ENCODE peak calls at places on chromosomes 7 and 10, in seven cellular contexts. O is M059J; F is hypothalamus; I is GM20000; P is colonic mucosa; Y is activated naive CD4-positive, alpha-beta T cell; C is AG04450. M is an unnamed sample.

GRCh38 chr7:107228291-107228690 is 59.5 kb downstream of the HBP1 start:
- DNase-seq in Y (no peak), P (no peak), I (no peak), F (no peak), O (peak; percentile 5), C (no peak), M (no peak)

GRCh38 chr10:131585761-131586160 is 274.2 kb upstream of the TCERG1L start:
- DNase-seq in P (no peak), Y (no peak), F (no peak), O (no peak), I (no peak), C (no peak), M (no peak)

GRCh38 chr10:117272195-117273076 is 31.5 kb downstream of the SLC18A2 start:
- DNase-seq in I (no peak), P (no peak), Y (no peak), C (no peak), O (no peak), F (no peak), M (no peak)

GRCh38 chr10:103660364-103661197 is 167.1 kb downstream of the NEURL1 start:
- DNase-seq in C (no peak), Y (no peak), O (peak; percentile 39), P (no peak), I (peak; percentile 68), F (no peak), M (no peak)

GRCh38 chr10:20970044-20970443 is 72.9 kb upstream of the NEBL start:
- DNase-seq in Y (no peak), F (no peak), O (peak; percentile 14), I (no peak), P (no peak), C (no peak), M (no peak)

GRCh38 chr7:87933605-87933952 is 472 bp upstream of the ADAM22 start:
- DNase-seq in P (no peak), Y (no peak), C (no peak), F (no peak), O (no peak), I (peak; percentile 15), M (no peak)

GRCh38 chr7:109101332-109101731 is 531.7 kb downstream of the DNAJB9 start:
- DNase-seq in P (no peak), I (no peak), Y (no peak), C (no peak), F (no peak), O (no peak), M (no peak)

GRCh38 chr7:77157446-77157845 is 35.0 kb downstream of the CCDC146 start:
- DNase-seq in P (no peak), Y (no peak), F (no peak), C (no peak), O (no peak), I (peak; percentile 3), M (no peak)

GRCh38 chr7:28237368-28237767 is 56.8 kb upstream of the JAZF1 start:
- DNase-seq in F (no peak), I (no peak), P (no peak), Y (no peak), O (no peak), C (no peak), M (no peak)

GRCh38 chr10:91590904-91591791 is 41.7 kb downstream of the PPP1R3C start:
- DNase-seq in Y (no peak), F (no peak), C (peak; percentile 81), I (no peak), O (peak; percentile 73), P (peak; percentile 57), M (no peak)

GRCh38 chr10:30207485-30208052 is 141.5 kb downstream of the MTPAP start:
- DNase-seq in P (no peak), C (no peak), O (peak; percentile 83), I (no peak), F (no peak), Y (no peak), M (no peak)

GRCh38 chr10:119686465-119687191 is 35.4 kb downstream of the BAG3 start:
- DNase-seq in Y (peak; percentile 69), C (peak; percentile 69), O (peak; percentile 96), F (peak; percentile 29), P (peak; percentile 84), I (peak; percentile 79), M (peak; percentile 81)

GRCh38 chr7:150406565-150407421 is 27.7 kb downstream of the ZNF775 start:
- DNase-seq in Y (no peak), P (peak; percentile 65), O (peak; percentile 25), F (no peak), I (peak; percentile 76), C (no peak), M (no peak)

GRCh38 chr10:111578076-111578475 is 501.2 kb downstream of the ADRA2A start:
- DNase-seq in Y (no peak), I (no peak), F (no peak), P (no peak), C (no peak), O (no peak), M (no peak)

GRCh38 chr10:88227342-88228018 is 355.6 kb downstream of the RNLS start:
- DNase-seq in F (no peak), O (no peak), Y (no peak), C (peak; percentile 50), P (peak; percentile 42), I (no peak), M (no peak)

GRCh38 chr10:132220061-132220460 is 33.3 kb downstream of the DPYSL4 start:
- DNase-seq in F (no peak), C (no peak), P (no peak), Y (no peak), O (no peak), I (no peak), M (no peak)